ENCODE peak calls at places on chromosomes 5 and 9, in ten cellular contexts. M is ovary, C is stomach, E is HepG2, B is sigmoid colon, I is transverse colon, J is A549, R is suprapubic skin, T is K562, X is GM12878. Y is an unnamed sample. For H3K9me3, the result is how much of the 10 kb centered on the place peaks cover.

GRCh38 chr5:126809932-126810331 is 33.0 kb downstream of the LMNB1 start:
- DNase-seq in R (no peak), J (no peak), B (no peak), X (no peak), C (no peak), E (no peak), T (no peak), M (no peak), I (no peak), Y (no peak)

GRCh38 chr9:81980568-81980967 is 8.0 kb upstream of the SPATA31D1 start:
- DNase-seq in B (no peak), I (no peak), C (no peak), R (no peak), X (no peak), J (no peak), E (no peak), T (no peak), M (no peak), Y (no peak)

GRCh38 chr9:27382989-27383388 is 86.0 kb upstream of the EQTN start:
- DNase-seq in I (no peak), C (no peak), B (no peak), M (no peak), X (no peak), T (no peak), J (no peak), E (no peak), R (no peak), Y (no peak)

GRCh38 chr5:95620870-95621838 is 1.3 kb downstream of the GPR150 start:
- DNase-seq in X (no peak), R (no peak), J (peak), C (peak), I (peak), M (no peak), B (no peak), E (no peak), T (no peak), Y (no peak)

GRCh38 chr9:68530618-68531017 is 10.1 kb downstream of the TMEM252 start:
- DNase-seq in B (peak), X (no peak), E (peak), I (peak), R (peak), M (peak), J (no peak), C (peak), T (no peak), Y (peak)

GRCh38 chr5:91224969-91225368 is 158.1 kb downstream of the ARRDC3 start:
- DNase-seq in R (no peak), T (no peak), M (no peak), B (no peak), C (no peak), I (no peak), E (no peak), J (no peak), X (no peak), Y (no peak)

GRCh38 chr5:109866051-109866450 is 176.3 kb downstream of the MAN2A1 start:
- DNase-seq in E (no peak), I (no peak), T (peak), B (no peak), C (no peak), R (no peak), J (no peak), M (no peak), X (no peak), Y (no peak)

GRCh38 chr9:109098960-109099308 is 20.8 kb downstream of the TMEM245 start:
- DNase-seq in T (no peak), E (no peak), C (no peak), I (no peak), J (no peak), X (no peak), M (peak), R (no peak), B (no peak), Y (no peak)

GRCh38 chr9:136629879-136630661 is 32.6 kb upstream of the EGFL7 start:
- DNase-seq in T (peak), J (no peak), E (peak), X (no peak), R (peak), C (peak), B (no peak), I (peak), M (no peak), Y (peak)

GRCh38 chr5:179316961-179317360 is 28.3 kb downstream of the ADAMTS2 start:
- DNase-seq in M (no peak), C (no peak), T (no peak), X (no peak), I (no peak), B (peak), R (peak), J (no peak), E (no peak), Y (no peak)

GRCh38 chr5:68041293-68041692 is 174.3 kb upstream of the PIK3R1 start:
- DNase-seq in J (no peak), C (no peak), E (no peak), R (no peak), B (no peak), I (peak), X (peak), T (no peak), M (no peak), Y (peak)

GRCh38 chr5:94777163-94777885 is 158.9 kb downstream of the SLF1 start:
- DNase-seq in E (no peak), T (no peak), M (no peak), R (no peak), X (no peak), B (no peak), J (no peak), C (no peak), I (no peak), Y (no peak)

GRCh38 chr5:62029303-62029702 is 276.7 kb upstream of the KIF2A start:
- DNase-seq in I (no peak), C (no peak), B (no peak), E (no peak), J (no peak), X (no peak), T (no peak), R (no peak), M (no peak), Y (no peak)

GRCh38 chr9:124411514-124412227 is 3.6 kb downstream of the PSMB7 start:
- DNase-seq in M (no peak), E (no peak), J (no peak), C (no peak), X (no peak), T (no peak), B (no peak), R (no peak), I (no peak), Y (no peak)

GRCh38 chr5:37738057-37738691 is 101.7 kb downstream of the GDNF start:
- DNase-seq in E (peak), B (no peak), I (no peak), R (no peak), J (no peak), X (peak), T (peak), C (no peak), M (no peak), Y (no peak)

GRCh38 chr9:93123561-93124283 is 10.3 kb downstream of the NINJ1 start:
- DNase-seq in T (no peak), J (no peak), M (peak), R (peak), C (no peak), I (peak), E (no peak), X (no peak), B (peak), Y (no peak)

GRCh38 chr9:93125331-93125894 is 8.6 kb downstream of the NINJ1 start:
- DNase-seq in I (peak), J (no peak), R (peak), T (no peak), E (no peak), B (peak), X (no peak), M (no peak), C (no peak), Y (peak)

GRCh38 chr9:93122721-93123221 is 11.3 kb downstream of the NINJ1 start:
- DNase-seq in X (no peak), C (no peak), R (peak), T (no peak), I (peak), J (no peak), B (peak), M (peak), E (no peak), Y (no peak)

GRCh38 chr9:93126151-93126781 is 7.8 kb downstream of the NINJ1 start:
- DNase-seq in T (no peak), C (no peak), R (peak), I (peak), B (peak), J (no peak), X (no peak), M (no peak), E (no peak), Y (no peak)

GRCh38 chr9:93124793-93125192 is 9.3 kb downstream of the NINJ1 start:
- DNase-seq in M (no peak), B (peak), C (no peak), E (no peak), J (no peak), X (no peak), R (peak), I (peak), T (no peak), Y (peak)
- TF ChIP-seq EP300 in M (no peak), B (no peak), C (no peak), E (no peak), J (no peak), X (no peak), R (no peak), I (no peak), T (no peak), Y (no peak)

DNA sequence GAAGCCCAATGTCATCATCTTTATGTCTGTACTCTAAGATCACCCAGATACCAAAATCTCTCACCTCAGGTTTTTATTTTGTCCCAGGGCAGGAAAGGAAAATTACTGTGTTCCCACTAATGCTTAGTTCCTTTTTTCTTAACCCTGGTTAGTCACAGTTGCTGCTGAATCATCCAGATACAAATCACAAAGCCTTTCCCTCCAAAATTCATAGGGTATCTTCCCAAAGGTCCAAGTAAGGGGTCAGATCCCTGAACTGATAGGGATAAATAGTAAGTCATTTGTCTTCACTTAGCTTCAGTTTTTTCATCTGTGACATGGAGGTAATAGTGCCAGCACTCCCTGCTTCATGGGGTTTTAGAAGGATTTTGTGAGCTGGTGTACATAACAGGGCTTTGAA is 2.2 kb downstream of the PLCXD3 start:
- DNase-seq in E (no peak), M (no peak), I (no peak), T (no peak), R (no peak), B (no peak), X (no peak), J (no peak), C (no peak), Y (no peak)
- H3K4me3 ChIP-seq in E (no peak), M (no peak), I (no peak), T (no peak), R (no peak), B (no peak), X (no peak), J (no peak), C (no peak), Y (no peak)

GRCh38 chr9:9494334-9494733 is 1118.5 kb downstream of the PTPRD start:
- DNase-seq in I (no peak), M (no peak), R (no peak), T (no peak), E (no peak), X (no peak), B (no peak), J (no peak), C (no peak), Y (no peak)
- H3K9me3 ChIP-seq in I (under half), M (under half), R (under half), T (under half), E (under half), X (under half), B (under half), J (under half), C (under half), Y (under half)

DNA sequence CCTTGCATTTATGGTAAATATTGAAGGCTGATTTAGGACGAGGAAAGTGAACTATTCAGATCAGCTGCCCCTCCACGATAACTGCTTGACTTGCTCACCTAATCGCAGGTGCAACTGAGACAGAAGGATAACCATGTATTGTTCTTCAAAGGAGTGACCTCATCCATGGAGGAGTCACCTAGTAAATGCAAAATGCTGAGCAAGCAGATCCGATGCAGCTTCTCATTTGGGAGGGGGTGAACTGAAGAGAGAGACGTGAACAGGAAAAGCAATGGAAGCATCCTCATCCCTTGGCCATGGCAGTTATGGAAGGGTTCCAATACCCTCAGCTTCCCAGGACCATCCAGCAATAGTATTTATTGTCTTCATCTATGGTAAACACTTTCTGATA is 47.5 kb downstream of the RASGRF2 start:
- DNase-seq in T (no peak), C (no peak), M (no peak), E (no peak), X (no peak), B (no peak), R (no peak), I (no peak), J (no peak), Y (no peak)
- TF ChIP-seq EP300 in T (no peak), C (no peak), M (no peak), E (no peak), X (no peak), B (no peak), R (no peak), I (no peak), J (no peak), Y (no peak)